ENCODE peak calls at places on chromosomes 7 and 10, in ten cellular contexts. One of them, this sample, is unnamed.

GRCh38 chr7:99132922-99133321 is 11.0 kb downstream of the SMURF1 start:
- DNase-seq in body of pancreas: no peak
- DNase-seq in AG20443: no peak
- DNase-seq in endodermal cell: no peak
- DNase-seq in CD14-positive monocyte: no peak
- DNase-seq in neural crest cell: no peak
- DNase-seq in tibial nerve: no peak
- DNase-seq in T-helper 2 cell: no peak
- DNase-seq in dorsolateral prefrontal cortex: no peak
- DNase-seq in prostate gland: no peak
- DNase-seq in this sample: no peak

GRCh38 chr10:77925795-77926565 is 575 bp downstream of the DLG5 start:
- DNase-seq in neural crest cell: peak
- DNase-seq in CD14-positive monocyte: no peak
- DNase-seq in T-helper 2 cell: no peak
- DNase-seq in AG20443: peak
- DNase-seq in prostate gland: peak
- DNase-seq in endodermal cell: peak
- DNase-seq in body of pancreas: peak
- DNase-seq in dorsolateral prefrontal cortex: peak
- DNase-seq in tibial nerve: no peak
- DNase-seq in this sample: peak

GRCh38 chr10:120760246-120760645 is 90.9 kb upstream of the WDR11 start:
- DNase-seq in endodermal cell: no peak
- DNase-seq in AG20443: no peak
- DNase-seq in T-helper 2 cell: no peak
- DNase-seq in neural crest cell: no peak
- DNase-seq in CD14-positive monocyte: no peak
- DNase-seq in dorsolateral prefrontal cortex: no peak
- DNase-seq in body of pancreas: no peak
- DNase-seq in tibial nerve: no peak
- DNase-seq in prostate gland: no peak
- DNase-seq in this sample: no peak

GRCh38 chr7:84524714-84525694 is 330.4 kb upstream of the SEMA3A start:
- DNase-seq in CD14-positive monocyte: no peak
- DNase-seq in prostate gland: no peak
- DNase-seq in T-helper 2 cell: no peak
- DNase-seq in dorsolateral prefrontal cortex: no peak
- DNase-seq in tibial nerve: no peak
- DNase-seq in AG20443: peak
- DNase-seq in neural crest cell: no peak
- DNase-seq in endodermal cell: no peak
- DNase-seq in body of pancreas: no peak
- DNase-seq in this sample: peak

GRCh38 chr10:73099141-73099540 is 2.5 kb upstream of the P4HA1 start:
- DNase-seq in AG20443: peak
- DNase-seq in endodermal cell: no peak
- DNase-seq in CD14-positive monocyte: no peak
- DNase-seq in body of pancreas: no peak
- DNase-seq in prostate gland: no peak
- DNase-seq in tibial nerve: no peak
- DNase-seq in neural crest cell: no peak
- DNase-seq in dorsolateral prefrontal cortex: no peak
- DNase-seq in T-helper 2 cell: no peak
- DNase-seq in this sample: no peak

GRCh38 chr7:92781117-92781720 is 55.2 kb downstream of the CDK6 start:
- DNase-seq in AG20443: no peak
- DNase-seq in dorsolateral prefrontal cortex: peak
- DNase-seq in prostate gland: no peak
- DNase-seq in body of pancreas: no peak
- DNase-seq in tibial nerve: no peak
- DNase-seq in neural crest cell: no peak
- DNase-seq in endodermal cell: no peak
- DNase-seq in CD14-positive monocyte: no peak
- DNase-seq in T-helper 2 cell: no peak
- DNase-seq in this sample: no peak

GRCh38 chr10:29627201-29628105 is 7.3 kb downstream of the SVIL start:
- DNase-seq in neural crest cell: no peak
- DNase-seq in AG20443: peak
- DNase-seq in endodermal cell: peak
- DNase-seq in dorsolateral prefrontal cortex: no peak
- DNase-seq in tibial nerve: no peak
- DNase-seq in body of pancreas: no peak
- DNase-seq in CD14-positive monocyte: no peak
- DNase-seq in prostate gland: no peak
- DNase-seq in T-helper 2 cell: no peak
- DNase-seq in this sample: no peak

GRCh38 chr10:109358325-109358724 is 565.0 kb downstream of the XPNPEP1 start:
- DNase-seq in neural crest cell: no peak
- DNase-seq in dorsolateral prefrontal cortex: no peak
- DNase-seq in tibial nerve: no peak
- DNase-seq in body of pancreas: no peak
- DNase-seq in endodermal cell: no peak
- DNase-seq in T-helper 2 cell: no peak
- DNase-seq in CD14-positive monocyte: no peak
- DNase-seq in AG20443: no peak
- DNase-seq in prostate gland: no peak
- DNase-seq in this sample: no peak

GRCh38 chr10:116444527-116445142 is 17.0 kb downstream of the PNLIPRP3 start:
- DNase-seq in endodermal cell: peak
- DNase-seq in neural crest cell: peak
- DNase-seq in AG20443: peak
- DNase-seq in prostate gland: no peak
- DNase-seq in tibial nerve: no peak
- DNase-seq in T-helper 2 cell: no peak
- DNase-seq in body of pancreas: peak
- DNase-seq in CD14-positive monocyte: no peak
- DNase-seq in dorsolateral prefrontal cortex: no peak
- DNase-seq in this sample: peak

GRCh38 chr10:101388671-101389276 is 34.8 kb downstream of the BTRC start:
- DNase-seq in AG20443: no peak
- DNase-seq in neural crest cell: no peak
- DNase-seq in dorsolateral prefrontal cortex: no peak
- DNase-seq in T-helper 2 cell: no peak
- DNase-seq in CD14-positive monocyte: no peak
- DNase-seq in endodermal cell: no peak
- DNase-seq in body of pancreas: no peak
- DNase-seq in tibial nerve: no peak
- DNase-seq in prostate gland: no peak
- DNase-seq in this sample: no peak

GRCh38 chr7:134298902-134299683 is 17.6 kb downstream of the SLC35B4 start:
- DNase-seq in CD14-positive monocyte: no peak
- DNase-seq in AG20443: no peak
- DNase-seq in body of pancreas: peak
- DNase-seq in prostate gland: peak
- DNase-seq in tibial nerve: no peak
- DNase-seq in neural crest cell: no peak
- DNase-seq in T-helper 2 cell: no peak
- DNase-seq in endodermal cell: no peak
- DNase-seq in dorsolateral prefrontal cortex: peak
- DNase-seq in this sample: peak

GRCh38 chr7:73870041-73870492 is 9.1 kb downstream of the TMEM270 start:
- DNase-seq in endodermal cell: peak
- DNase-seq in T-helper 2 cell: no peak
- DNase-seq in dorsolateral prefrontal cortex: no peak
- DNase-seq in CD14-positive monocyte: no peak
- DNase-seq in tibial nerve: no peak
- DNase-seq in prostate gland: no peak
- DNase-seq in body of pancreas: no peak
- DNase-seq in AG20443: no peak
- DNase-seq in neural crest cell: no peak
- DNase-seq in this sample: no peak

GRCh38 chr10:1465421-1465902 is 271.9 kb downstream of the ADARB2 start:
- DNase-seq in prostate gland: no peak
- DNase-seq in body of pancreas: no peak
- DNase-seq in CD14-positive monocyte: no peak
- DNase-seq in T-helper 2 cell: no peak
- DNase-seq in endodermal cell: no peak
- DNase-seq in neural crest cell: no peak
- DNase-seq in dorsolateral prefrontal cortex: no peak
- DNase-seq in tibial nerve: no peak
- DNase-seq in AG20443: no peak
- DNase-seq in this sample: no peak

GRCh38 chr7:47539398-47540052 is 42.4 kb downstream of the TNS3 start:
- DNase-seq in neural crest cell: no peak
- DNase-seq in T-helper 2 cell: no peak
- DNase-seq in body of pancreas: no peak
- DNase-seq in endodermal cell: no peak
- DNase-seq in CD14-positive monocyte: no peak
- DNase-seq in dorsolateral prefrontal cortex: no peak
- DNase-seq in prostate gland: no peak
- DNase-seq in AG20443: no peak
- DNase-seq in tibial nerve: no peak
- DNase-seq in this sample: no peak

GRCh38 chr10:64142395-64142794 is 621.2 kb downstream of the REEP3 start:
- DNase-seq in neural crest cell: no peak
- DNase-seq in dorsolateral prefrontal cortex: no peak
- DNase-seq in CD14-positive monocyte: no peak
- DNase-seq in body of pancreas: no peak
- DNase-seq in tibial nerve: no peak
- DNase-seq in T-helper 2 cell: no peak
- DNase-seq in AG20443: no peak
- DNase-seq in prostate gland: no peak
- DNase-seq in endodermal cell: no peak
- DNase-seq in this sample: no peak

GRCh38 chr7:42914009-42914725 is 2.3 kb upstream of the C7orf25 start:
- DNase-seq in neural crest cell: no peak
- DNase-seq in prostate gland: no peak
- DNase-seq in CD14-positive monocyte: no peak
- DNase-seq in endodermal cell: no peak
- DNase-seq in T-helper 2 cell: no peak
- DNase-seq in AG20443: peak
- DNase-seq in tibial nerve: no peak
- DNase-seq in body of pancreas: no peak
- DNase-seq in dorsolateral prefrontal cortex: no peak
- DNase-seq in this sample: no peak

GRCh38 chr10:127148933-127149220 is 47.5 kb downstream of the INSYN2A start:
- DNase-seq in dorsolateral prefrontal cortex: no peak
- DNase-seq in neural crest cell: no peak
- DNase-seq in tibial nerve: no peak
- DNase-seq in prostate gland: no peak
- DNase-seq in body of pancreas: no peak
- DNase-seq in endodermal cell: no peak
- DNase-seq in T-helper 2 cell: no peak
- DNase-seq in AG20443: peak
- DNase-seq in CD14-positive monocyte: no peak
- DNase-seq in this sample: no peak

GRCh38 chr10:107546239-107546638 is 381.7 kb upstream of the SORCS1 start:
- DNase-seq in T-helper 2 cell: no peak
- DNase-seq in CD14-positive monocyte: no peak
- DNase-seq in tibial nerve: no peak
- DNase-seq in neural crest cell: no peak
- DNase-seq in prostate gland: no peak
- DNase-seq in dorsolateral prefrontal cortex: no peak
- DNase-seq in endodermal cell: no peak
- DNase-seq in body of pancreas: no peak
- DNase-seq in AG20443: peak
- DNase-seq in this sample: no peak

GRCh38 chr10:80154978-80155695 is 22.6 kb downstream of the PLAC9 start:
- DNase-seq in prostate gland: peak
- DNase-seq in body of pancreas: no peak
- DNase-seq in endodermal cell: no peak
- DNase-seq in tibial nerve: no peak
- DNase-seq in CD14-positive monocyte: no peak
- DNase-seq in AG20443: peak
- DNase-seq in neural crest cell: no peak
- DNase-seq in dorsolateral prefrontal cortex: peak
- DNase-seq in T-helper 2 cell: no peak
- DNase-seq in this sample: no peak

GRCh38 chr7:92872701-92873100 is 36.3 kb upstream of the CDK6 start:
- DNase-seq in tibial nerve: no peak
- DNase-seq in dorsolateral prefrontal cortex: no peak
- DNase-seq in body of pancreas: no peak
- DNase-seq in AG20443: no peak
- DNase-seq in T-helper 2 cell: no peak
- DNase-seq in CD14-positive monocyte: no peak
- DNase-seq in prostate gland: no peak
- DNase-seq in endodermal cell: no peak
- DNase-seq in neural crest cell: no peak
- DNase-seq in this sample: no peak

GRCh38 chr10:30747633-30748032 is 118.1 kb upstream of the LYZL2 start:
- DNase-seq in dorsolateral prefrontal cortex: no peak
- DNase-seq in prostate gland: no peak
- DNase-seq in endodermal cell: no peak
- DNase-seq in AG20443: peak
- DNase-seq in neural crest cell: no peak
- DNase-seq in tibial nerve: no peak
- DNase-seq in body of pancreas: no peak
- DNase-seq in T-helper 2 cell: no peak
- DNase-seq in CD14-positive monocyte: no peak
- DNase-seq in this sample: no peak

GRCh38 chr7:106075937-106076336 is 36.2 kb downstream of the SYPL1 start:
- DNase-seq in neural crest cell: no peak
- DNase-seq in prostate gland: no peak
- DNase-seq in body of pancreas: no peak
- DNase-seq in CD14-positive monocyte: no peak
- DNase-seq in dorsolateral prefrontal cortex: no peak
- DNase-seq in AG20443: no peak
- DNase-seq in T-helper 2 cell: no peak
- DNase-seq in endodermal cell: no peak
- DNase-seq in tibial nerve: no peak
- DNase-seq in this sample: no peak

GRCh38 chr7:42233939-42234338 is 3.1 kb downstream of the GLI3 start:
- DNase-seq in neural crest cell: no peak
- DNase-seq in endodermal cell: no peak
- DNase-seq in AG20443: no peak
- DNase-seq in dorsolateral prefrontal cortex: no peak
- DNase-seq in T-helper 2 cell: no peak
- DNase-seq in prostate gland: no peak
- DNase-seq in CD14-positive monocyte: no peak
- DNase-seq in tibial nerve: no peak
- DNase-seq in body of pancreas: no peak
- DNase-seq in this sample: no peak

GRCh38 chr7:66267249-66267648 is 62.1 kb downstream of the TPST1 start:
- DNase-seq in AG20443: peak
- DNase-seq in endodermal cell: no peak
- DNase-seq in CD14-positive monocyte: no peak
- DNase-seq in neural crest cell: no peak
- DNase-seq in tibial nerve: no peak
- DNase-seq in body of pancreas: peak
- DNase-seq in T-helper 2 cell: no peak
- DNase-seq in dorsolateral prefrontal cortex: no peak
- DNase-seq in prostate gland: peak
- DNase-seq in this sample: peak

GRCh38 chr7:143331179-143331825 is 15.4 kb downstream of the CLCN1 start:
- DNase-seq in neural crest cell: no peak
- DNase-seq in AG20443: peak
- DNase-seq in dorsolateral prefrontal cortex: no peak
- DNase-seq in T-helper 2 cell: no peak
- DNase-seq in CD14-positive monocyte: no peak
- DNase-seq in body of pancreas: peak
- DNase-seq in endodermal cell: no peak
- DNase-seq in prostate gland: no peak
- DNase-seq in tibial nerve: no peak
- DNase-seq in this sample: peak

GRCh38 chr10:32501906-32502305 is 56.0 kb downstream of the CCDC7 start:
- DNase-seq in tibial nerve: no peak
- DNase-seq in endodermal cell: peak
- DNase-seq in prostate gland: no peak
- DNase-seq in AG20443: no peak
- DNase-seq in neural crest cell: no peak
- DNase-seq in T-helper 2 cell: no peak
- DNase-seq in body of pancreas: no peak
- DNase-seq in dorsolateral prefrontal cortex: no peak
- DNase-seq in CD14-positive monocyte: no peak
- DNase-seq in this sample: no peak

GRCh38 chr7:34124765-34125164 is 219.4 kb downstream of the BMPER start:
- DNase-seq in dorsolateral prefrontal cortex: no peak
- DNase-seq in body of pancreas: no peak
- DNase-seq in CD14-positive monocyte: no peak
- DNase-seq in tibial nerve: no peak
- DNase-seq in prostate gland: no peak
- DNase-seq in neural crest cell: no peak
- DNase-seq in endodermal cell: no peak
- DNase-seq in AG20443: no peak
- DNase-seq in T-helper 2 cell: no peak
- DNase-seq in this sample: no peak

GRCh38 chr10:17624996-17625395 is 7.8 kb upstream of the HACD1 start:
- DNase-seq in dorsolateral prefrontal cortex: no peak
- DNase-seq in tibial nerve: no peak
- DNase-seq in CD14-positive monocyte: no peak
- DNase-seq in body of pancreas: no peak
- DNase-seq in endodermal cell: no peak
- DNase-seq in prostate gland: peak
- DNase-seq in AG20443: no peak
- DNase-seq in neural crest cell: no peak
- DNase-seq in T-helper 2 cell: no peak
- DNase-seq in this sample: no peak